ENCODE peak calls at places on chromosomes 3 and 15, in five cellular contexts. L is kidney epithelial cell, T is IMR-90, H is HFF-Myc, V is H1. M is an unnamed sample.
A peak's percentile ranks its signal among the peaks of the same experiment; 100 is the strongest.

GRCh38 chr15:78366342-78366741 is 26.2 kb downstream of the CRABP1 start:
- DNase-seq in H (no peak), V (no peak), T (no peak), L (no peak), M (no peak)

GRCh38 chr3:120198305-120198878 is 86.6 kb downstream of the GPR156 start:
- DNase-seq in V (no peak), L (no peak), T (peak; percentile 41), H (no peak), M (peak; percentile 73)

GRCh38 chr15:64334530-64334929 is 21.4 kb downstream of the CSNK1G1 start:
- DNase-seq in T (no peak), V (peak; percentile 7), L (no peak), H (no peak), M (no peak)

GRCh38 chr3:23987376-23987775 is 42.3 kb downstream of the NR1D2 start:
- DNase-seq in T (no peak), H (no peak), V (no peak), L (no peak), M (no peak)

GRCh38 chr3:46075816-46076215 is 48.5 kb upstream of the XCR1 start:
- DNase-seq in T (no peak), V (no peak), H (no peak), L (no peak), M (no peak)

GRCh38 chr3:192611411-192611810 is 115.9 kb downstream of the FGF12 start:
- DNase-seq in H (no peak), T (no peak), L (no peak), V (no peak), M (no peak)

GRCh38 chr3:131224886-131225550 is 156.6 kb upstream of the NUDT16 start:
- DNase-seq in H (no peak), T (peak; percentile 42), V (no peak), L (no peak), M (peak; percentile 61)

GRCh38 chr3:64094713-64095079 is 71.4 kb upstream of the PSMD6 start:
- DNase-seq in L (no peak), T (no peak), H (no peak), V (no peak), M (no peak)

GRCh38 chr3:16741890-16742289 is 136.7 kb upstream of the DAZL start:
- DNase-seq in H (peak; percentile 57), T (no peak), V (no peak), L (no peak), M (peak; percentile 63)

GRCh38 chr3:196251918-196252317 is 35.6 kb downstream of the SLC51A start:
- DNase-seq in V (no peak), L (no peak), T (no peak), H (no peak), M (no peak)

GRCh38 chr3:60080648-60081047 is 1030.8 kb upstream of the CFAP20DC start:
- DNase-seq in T (no peak), L (no peak), V (no peak), H (no peak), M (no peak)

GRCh38 chr3:60073942-60074341 is 1024.1 kb upstream of the CFAP20DC start:
- DNase-seq in T (no peak), H (no peak), L (no peak), V (no peak), M (no peak)

GRCh38 chr3:60081381-60082095 is 1031.7 kb upstream of the CFAP20DC start:
- DNase-seq in T (no peak), V (no peak), L (no peak), H (no peak), M (no peak)

GRCh38 chr3:60076307-60076706 is 1026.5 kb upstream of the CFAP20DC start:
- DNase-seq in T (no peak), H (no peak), L (no peak), V (no peak), M (no peak)

GRCh38 chr3:60079076-60079475 is 1029.3 kb upstream of the CFAP20DC start:
- DNase-seq in T (no peak), H (no peak), L (no peak), V (no peak), M (no peak)
- H3K4me3 ChIP-seq in T (no peak overlapping the region), H (no peak overlapping the region), L (no peak overlapping the region), V (no peak overlapping the region), M (no peak overlapping the region)

GRCh38 chr15:65824031-65824743 is 32.1 kb upstream of the DENND4A start:
- DNase-seq in V (no peak), T (peak; percentile 70), H (peak; percentile 47), L (no peak), M (peak; percentile 86)
- TF ChIP-seq CTCF in V (peak; percentile 68), T (peak; percentile 68), H (peak; percentile 77), L (peak; percentile 72), M (peak; percentile 87)

GRCh38 chr15:85543741-85544155 is 163.3 kb downstream of the AKAP13 start:
- DNase-seq in L (no peak), T (no peak), H (no peak), V (peak; percentile 13), M (no peak)
- H3K4me3 ChIP-seq in L (no peak overlapping the region), T (no peak overlapping the region), H (no peak overlapping the region), V (no peak overlapping the region), M (no peak overlapping the region)

GRCh38 chr15:70562906-70563305 is 200.5 kb downstream of the UACA start:
- DNase-seq in V (no peak), H (no peak), L (no peak), T (no peak), M (no peak)

GRCh38 chr15:70566989-70567388 is 196.4 kb downstream of the UACA start:
- DNase-seq in H (no peak), L (no peak), V (no peak), T (no peak), M (no peak)

GRCh38 chr15:70563561-70564095 is 199.7 kb downstream of the UACA start:
- DNase-seq in T (no peak), V (no peak), L (no peak), H (no peak), M (no peak)

GRCh38 chr15:70569139-70569717 is 194.1 kb downstream of the UACA start:
- DNase-seq in L (no peak), H (peak; percentile 53), V (no peak), T (peak; percentile 71), M (peak; percentile 78)

GRCh38 chr15:70566047-70566835 is 197.1 kb downstream of the UACA start:
- DNase-seq in H (no peak), T (no peak), L (no peak), V (no peak), M (peak; percentile 57)
- TF ChIP-seq CTCF in H (no peak), T (peak; percentile 9), L (peak; percentile 17), V (no peak), M (peak; percentile 45)

GRCh38 chr15:76991048-76991447 is 3.9 kb upstream of the PSTPIP1 start:
- DNase-seq in H (no peak), T (no peak), L (no peak), V (no peak), M (no peak)

GRCh38 chr15:76987276-76987675 is 7.7 kb upstream of the PSTPIP1 start:
- DNase-seq in T (no peak), L (no peak), V (no peak), H (no peak), M (no peak)

GRCh38 chr15:76986743-76987142 is 8.2 kb upstream of the PSTPIP1 start:
- DNase-seq in L (no peak), H (no peak), T (no peak), V (no peak), M (no peak)

GRCh38 chr15:76988874-76989780 is 5.8 kb upstream of the PSTPIP1 start:
- DNase-seq in T (no peak), V (no peak), L (no peak), H (no peak), M (no peak)

DNA sequence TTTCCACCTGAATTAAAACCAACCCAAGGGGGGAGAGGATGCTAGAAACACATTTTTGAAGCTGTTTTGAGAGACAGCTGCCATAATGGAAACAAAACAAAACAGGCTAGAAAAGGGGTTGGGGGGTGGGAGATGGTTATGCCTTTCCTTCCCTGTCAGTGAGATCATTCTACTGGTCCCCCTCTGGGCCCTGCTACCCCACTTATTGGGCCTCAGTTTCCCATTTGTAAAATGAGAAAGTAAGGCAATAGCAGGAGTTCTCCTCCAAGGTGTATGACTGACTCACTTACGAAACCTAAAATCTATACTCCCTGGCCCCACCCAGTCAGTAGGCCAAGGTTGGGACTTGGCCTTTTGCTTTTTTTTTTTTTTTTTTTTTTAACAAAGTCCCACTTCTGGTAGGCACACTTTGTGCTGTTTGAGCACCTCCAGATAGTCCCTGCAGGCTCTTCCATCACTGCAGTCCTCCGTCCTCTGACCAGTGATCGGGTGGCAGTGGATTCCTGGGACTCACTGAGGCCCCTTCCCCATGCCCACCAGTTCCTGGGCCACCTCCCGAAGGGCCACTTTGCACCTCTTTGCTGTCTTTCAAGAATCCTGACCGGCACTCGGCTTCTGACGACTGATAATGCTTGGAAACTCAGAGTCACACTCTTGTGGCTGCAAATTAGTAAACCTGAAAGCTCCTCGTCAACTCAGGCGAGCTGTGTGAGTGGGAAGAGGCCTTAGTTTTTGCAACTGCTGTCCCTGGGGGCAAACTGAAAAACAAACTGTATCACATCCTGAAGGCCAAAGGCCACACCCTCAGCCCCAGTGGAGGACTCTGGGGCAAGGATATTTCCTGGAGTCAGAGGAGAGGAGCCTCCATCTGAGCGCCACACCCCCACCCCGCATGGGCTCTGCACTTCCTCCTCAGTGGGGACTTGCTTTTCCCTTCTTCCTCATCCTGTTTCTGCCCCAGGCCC is 6.7 kb upstream of the PSTPIP1 start:
- DNase-seq in T (no peak), L (no peak), H (no peak), V (no peak), M (no peak)
- H3K4me3 ChIP-seq in T (no peak overlapping the region), L (no peak overlapping the region), H (no peak overlapping the region), V (no peak overlapping the region), M (no peak overlapping the region)

GRCh38 chr3:123880998-123881561 is 3.1 kb downstream of the MYLK start:
- DNase-seq in L (no peak), H (peak; percentile 47), V (no peak), T (peak; percentile 63), M (peak; percentile 76)
- TF ChIP-seq CTCF in L (peak; percentile 66), H (peak; percentile 72), V (peak; percentile 67), T (peak; percentile 63), M (peak; percentile 90)

GRCh38 chr3:194468086-194468485 is 18.7 kb downstream of the ATP13A3 start:
- DNase-seq in V (no peak), H (no peak), L (no peak), T (peak; percentile 48), M (no peak)
- H3K4me3 ChIP-seq in V (no peak overlapping the region), H (no peak overlapping the region), L (no peak overlapping the region), T (no peak overlapping the region), M (no peak overlapping the region)

DNA sequence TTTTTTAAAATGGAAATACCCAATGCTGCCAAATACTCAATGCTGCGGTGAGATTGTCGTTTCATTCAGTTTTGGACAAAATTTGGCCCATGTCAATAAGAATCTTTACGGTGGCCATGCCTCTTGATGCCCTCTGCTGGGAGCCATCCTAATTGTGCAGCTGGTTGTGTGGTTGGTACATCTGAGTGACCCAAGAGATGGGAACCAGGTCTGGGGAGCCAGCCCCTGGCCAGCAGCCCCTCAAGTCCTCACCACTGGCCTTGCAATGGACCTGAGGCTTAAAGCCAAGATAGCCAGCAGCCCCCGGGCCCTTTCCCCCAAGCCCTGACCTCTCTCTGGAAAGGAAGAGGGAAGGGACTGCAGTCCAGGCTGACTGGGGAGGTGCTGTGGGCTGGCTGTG is 36.4 kb upstream of the ESYT3 start:
- DNase-seq in H (no peak), V (no peak), L (no peak), T (no peak), M (no peak)
- TF ChIP-seq CTCF in H (no peak), V (no peak), L (peak; percentile 10), T (no peak), M (peak; percentile 33)